ENCODE peak calls at places on chromosomes 3 and 15, in five cellular contexts. M, V, B, W and S are unnamed samples.
A peak's percentile ranks its signal among the peaks of the same experiment; 100 is the strongest.

GRCh38 chr3:182389041-182389815 is 404.1 kb upstream of the ATP11B start:
- DNase-seq in M (no peak), V (no peak), B (no peak), W (no peak), S (no peak)

GRCh38 chr15:62625421-62626033 is 417.0 kb upstream of the TPM1 start:
- DNase-seq in M (no peak), V (no peak), B (no peak), W (no peak), S (peak; percentile 66)

GRCh38 chr15:57591822-57592367 is at the start of gene MYZAP:
- DNase-seq in M (no peak), V (peak; percentile 84), B (peak; percentile 90), W (no peak), S (peak; percentile 89)

GRCh38 chr3:4928277-4928789 is 50.9 kb upstream of the BHLHE40 start:
- DNase-seq in M (no peak), V (no peak), B (no peak), W (no peak), S (no peak)

GRCh38 chr15:60563539-60564404 is 84.8 kb upstream of the ICE2 start:
- DNase-seq in M (no peak), V (no peak), B (no peak), W (no peak), S (no peak)

GRCh38 chr15:63978511-63979226 is 67.6 kb downstream of the DAPK2 start:
- DNase-seq in M (no peak), V (no peak), B (no peak), W (no peak), S (no peak)

GRCh38 chr3:42602961-42603360 is 2.5 kb downstream of the NKTR start:
- DNase-seq in M (no peak), V (no peak), B (no peak), W (no peak), S (no peak)

GRCh38 chr3:170007031-170007663 is 30.6 kb upstream of the GPR160 start:
- DNase-seq in M (peak; percentile 51), V (no peak), B (no peak), W (peak; percentile 37), S (no peak)

GRCh38 chr3:133408961-133409360 is 9.1 kb downstream of the BFSP2 start:
- DNase-seq in M (no peak), V (no peak), B (no peak), W (no peak), S (no peak)

GRCh38 chr3:109154989-109155388 is 18.5 kb downstream of the C3orf85 start:
- DNase-seq in M (no peak), V (no peak), B (no peak), W (no peak), S (no peak)

GRCh38 chr3:64595253-64595694 is 92.5 kb downstream of the ADAMTS9 start:
- DNase-seq in M (no peak), V (no peak), B (no peak), W (no peak), S (no peak)

GRCh38 chr3:149534671-149535394 is 60.3 kb downstream of the TM4SF4 start:
- DNase-seq in M (no peak), V (peak; percentile 36), B (no peak), W (no peak), S (no peak)

GRCh38 chr3:172179680-172180399 is 140.5 kb downstream of the FNDC3B start:
- DNase-seq in M (peak; percentile 97), V (no peak), B (peak; percentile 41), W (peak; percentile 62), S (no peak)

GRCh38 chr3:172182797-172183196 is 143.4 kb downstream of the FNDC3B start:
- DNase-seq in M (no peak), V (no peak), B (no peak), W (no peak), S (no peak)

GRCh38 chr3:172184106-172184822 is 144.9 kb downstream of the FNDC3B start:
- DNase-seq in M (no peak), V (no peak), B (no peak), W (no peak), S (no peak)

GRCh38 chr3:172180473-172180872 is 141.1 kb downstream of the FNDC3B start:
- DNase-seq in M (no peak), V (no peak), B (no peak), W (no peak), S (no peak)

DNA sequence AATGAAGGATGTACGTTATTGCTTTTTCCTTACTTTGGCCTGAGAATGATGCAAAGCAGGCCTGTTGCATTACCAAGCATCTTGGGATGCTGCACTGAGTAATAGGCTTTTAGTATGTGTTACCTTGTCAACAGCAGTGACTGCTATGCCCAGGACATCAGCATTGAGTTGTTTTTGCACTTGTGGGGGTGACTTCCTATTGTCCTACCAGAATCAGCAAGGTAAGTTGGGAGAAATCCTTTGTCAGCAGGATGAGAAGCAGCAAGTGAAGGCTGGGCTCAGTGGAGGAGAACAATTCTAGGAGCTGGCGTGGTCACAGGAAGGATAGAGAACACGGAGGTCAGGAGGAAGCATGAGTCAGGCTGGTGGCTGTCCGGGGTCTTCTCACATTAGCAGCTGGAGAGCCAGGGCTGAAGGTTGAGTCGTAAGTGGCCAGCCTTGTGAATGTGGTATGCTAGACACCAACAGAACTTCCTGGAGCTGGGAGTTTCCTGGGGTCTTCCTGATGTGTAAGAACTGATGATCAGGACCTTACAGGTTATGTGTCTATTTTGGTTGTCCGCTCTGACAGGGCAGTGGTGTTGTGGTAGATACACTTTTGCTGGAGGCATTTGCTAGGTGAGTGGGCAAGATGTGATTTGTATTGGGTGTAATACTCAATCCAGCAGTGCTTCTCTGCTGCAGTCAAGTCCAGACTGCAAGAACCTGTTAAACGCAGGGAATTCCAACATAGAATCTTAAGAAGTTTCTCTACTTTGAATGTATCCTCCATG is 142.7 kb downstream of the FNDC3B start:
- DNase-seq in M (no peak), V (no peak), B (no peak), W (no peak), S (no peak)
- TF ChIP-seq REST in M (no peak), V (no peak), B (no peak), W (no peak), S (no peak)

DNA sequence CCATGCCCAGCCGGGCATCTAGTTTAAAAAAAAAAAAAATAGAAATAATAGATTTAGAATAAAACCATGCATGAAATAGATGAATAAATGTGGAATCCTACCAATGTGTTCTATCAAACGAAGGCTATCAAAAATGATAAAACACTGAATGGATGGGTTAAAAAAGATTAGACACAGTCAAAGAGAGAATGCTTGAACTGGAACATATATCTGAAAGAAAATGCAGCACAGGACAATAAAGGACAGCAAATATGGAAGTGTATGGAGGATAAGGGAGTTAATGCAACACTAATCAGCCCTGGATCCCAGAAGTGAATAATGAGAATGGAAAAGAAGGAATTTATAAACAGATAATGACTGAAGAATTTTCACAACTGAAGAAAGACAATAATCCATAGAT is 571.7 kb downstream of the GRM7 start:
- DNase-seq in M (no peak), V (no peak), B (no peak), W (no peak), S (no peak)
- TF ChIP-seq SMC3 in M (no peak), V (no peak), B (no peak), W (no peak), S (no peak)

GRCh38 chr3:165195226-165195625 is 958 bp downstream of the SLITRK3 start:
- DNase-seq in M (no peak), V (no peak), B (no peak), W (no peak), S (peak; percentile 8)
- TF ChIP-seq REST in M (no peak), V (no peak), B (no peak), W (no peak), S (no peak)

DNA sequence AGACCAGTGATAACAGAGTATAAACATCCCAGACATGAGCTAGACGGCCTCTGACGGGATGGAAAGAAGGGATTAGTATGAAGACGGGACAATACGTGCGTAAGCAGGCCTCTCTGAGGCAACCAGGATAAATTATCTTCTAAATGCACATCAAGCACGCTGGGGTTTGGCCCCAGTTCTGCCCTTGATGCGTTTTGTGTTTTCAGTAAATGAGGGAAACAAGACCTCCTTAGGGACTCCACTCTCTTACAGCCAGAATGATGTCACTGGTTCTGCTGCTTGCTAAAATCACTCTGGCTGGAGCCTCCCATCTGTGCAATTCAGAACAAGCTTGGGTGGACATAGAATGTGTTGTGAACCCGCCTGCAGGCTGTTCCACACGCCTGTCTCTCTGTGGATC is 156.0 kb upstream of the MCTP2 start:
- DNase-seq in M (no peak), V (no peak), B (no peak), W (no peak), S (peak; percentile 17)
- TF ChIP-seq SMC3 in M (no peak), V (no peak), B (no peak), W (no peak), S (no peak)